ENCODE peak calls at places on chromosome 9, in ten cellular contexts. Y is WTC11, D is cardiac muscle cell, U is H1, R is ascending aorta, W is lower lobe of right lung, P is right lobe of liver, O is RWPE1, K is stomach, F is GM13977. B is an unnamed sample.

GRCh38 chr9:116274293-116274692 is 120.7 kb downstream of the PAPPA start:
- DNase-seq in D (no peak), O (no peak), Y (no peak), P (no peak), F (no peak), K (no peak), R (no peak), U (no peak), W (no peak), B (no peak)

GRCh38 chr9:88682431-88682831 is 147.5 kb downstream of the NXNL2 start:
- DNase-seq in Y (no peak), F (no peak), O (no peak), D (no peak), W (no peak), K (no peak), R (no peak), P (no peak), U (no peak), B (no peak)

GRCh38 chr9:38707885-38708640 is 11.9 kb downstream of the FAM240B start:
- DNase-seq in O (no peak), K (no peak), D (no peak), R (no peak), W (no peak), F (peak; percentile 41), U (no peak), P (no peak), Y (no peak), B (no peak)

GRCh38 chr9:137365552-137366444 is 57.2 kb downstream of the EXD3 start:
- DNase-seq in Y (peak; percentile 6), P (peak; percentile 29), R (no peak), O (no peak), W (no peak), F (no peak), D (no peak), K (no peak), U (no peak), B (no peak)

GRCh38 chr9:82466616-82467251 is 478.2 kb downstream of the SPATA31D1 start:
- DNase-seq in W (no peak), K (no peak), O (no peak), P (no peak), U (peak; percentile 44), Y (peak; percentile 81), R (no peak), D (peak; percentile 65), F (no peak), B (no peak)

GRCh38 chr9:91060520-91061343 is 259.1 kb downstream of the SYK start:
- DNase-seq in Y (no peak), K (peak; percentile 55), O (peak; percentile 97), D (no peak), P (peak; percentile 80), R (no peak), U (no peak), W (no peak), F (no peak), B (no peak)

GRCh38 chr9:126956929-126957686 is 42.5 kb downstream of the RALGPS1 start:
- DNase-seq in R (no peak), U (no peak), O (peak; percentile 74), P (no peak), Y (no peak), W (no peak), F (no peak), D (no peak), K (no peak), B (no peak)

GRCh38 chr9:123960965-123961364 is 31.0 kb upstream of the DENND1A start:
- DNase-seq in O (no peak), D (no peak), U (no peak), R (no peak), W (no peak), K (no peak), P (no peak), F (no peak), Y (no peak), B (no peak)

GRCh38 chr9:91119679-91120078 is 242.0 kb downstream of the AUH start:
- DNase-seq in Y (no peak), U (no peak), O (peak; percentile 81), P (no peak), K (no peak), R (no peak), F (no peak), D (no peak), W (no peak), B (no peak)

GRCh38 chr9:23321049-23321448 is 505.0 kb downstream of the ELAVL2 start:
- DNase-seq in P (peak; percentile 62), K (no peak), W (no peak), D (no peak), R (no peak), Y (no peak), U (no peak), F (no peak), O (no peak), B (no peak)

GRCh38 chr9:114718801-114719221 is 36.8 kb upstream of the TEX48 start:
- DNase-seq in O (peak; percentile 90), R (no peak), W (no peak), Y (no peak), P (no peak), F (peak; percentile 39), D (no peak), U (no peak), K (peak; percentile 59), B (no peak)

GRCh38 chr9:134982311-134982710 is 64.6 kb upstream of the FCN1 start:
- DNase-seq in U (no peak), Y (no peak), O (no peak), F (no peak), R (no peak), D (no peak), P (peak; percentile 21), W (no peak), K (no peak), B (no peak)

GRCh38 chr9:134984372-134985240 is 66.9 kb upstream of the FCN1 start:
- DNase-seq in Y (no peak), P (peak; percentile 35), R (no peak), O (no peak), K (no peak), W (no peak), D (no peak), F (no peak), U (no peak), B (no peak)

GRCh38 chr9:134983506-134984371 is 66.0 kb upstream of the FCN1 start:
- DNase-seq in R (no peak), O (no peak), P (peak; percentile 31), U (no peak), W (no peak), Y (no peak), D (no peak), K (no peak), F (no peak), B (no peak)

GRCh38 chr9:134981829-134982228 is 64.1 kb upstream of the FCN1 start:
- DNase-seq in Y (no peak), W (no peak), R (no peak), F (no peak), U (no peak), O (no peak), D (no peak), P (peak; percentile 23), K (no peak), B (no peak)

DNA sequence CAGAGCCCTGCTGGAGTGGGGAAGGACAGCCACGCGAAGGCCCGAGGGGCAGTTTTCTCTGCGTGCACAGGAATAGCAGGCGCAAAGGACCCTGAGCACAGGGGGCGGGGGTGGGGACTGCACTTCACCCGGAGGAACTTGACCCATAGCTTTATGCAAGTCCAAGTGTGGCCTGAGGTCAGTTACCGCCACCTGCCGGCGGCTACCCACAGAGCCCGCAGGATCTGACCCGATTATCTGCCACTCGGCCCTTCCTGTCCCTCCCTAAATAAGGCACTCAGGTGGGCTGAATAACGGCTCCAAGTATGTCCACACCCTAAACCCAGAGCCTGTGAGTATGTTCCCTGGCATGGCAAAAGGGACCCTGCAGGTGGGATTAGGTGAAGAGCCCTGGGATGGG is 65.4 kb upstream of the FCN1 start:
- DNase-seq in D (peak; percentile 32), Y (peak; percentile 82), K (peak; percentile 30), F (peak; percentile 67), O (no peak), W (peak; percentile 73), P (peak; percentile 56), U (peak; percentile 64), R (no peak), B (no peak)
- TF ChIP-seq CTCF in D (peak; percentile 35), Y (peak; percentile 61), K (no peak), F (peak; percentile 62), O (no peak), W (peak; percentile 53), P (peak; percentile 60), U (peak; percentile 79), R (no peak), B (peak; percentile 27)

GRCh38 chr9:34612788-34613390 is 992 bp upstream of the RPP25L start:
- DNase-seq in K (peak; percentile 78), Y (peak; percentile 85), F (peak; percentile 83), R (no peak), W (peak; percentile 78), D (peak; percentile 90), P (peak; percentile 82), O (peak; percentile 92), U (no peak), B (no peak)
- TF ChIP-seq CTCF in K (no peak), Y (peak; percentile 78), F (peak; percentile 87), R (peak; percentile 84), W (peak; percentile 91), D (peak; percentile 91), P (peak; percentile 85), O (peak; percentile 99), U (peak; percentile 88), B (peak; percentile 92)

GRCh38 chr9:105901514-105902109 is 207.3 kb downstream of the TMEM38B start:
- DNase-seq in Y (peak; percentile 70), D (peak; percentile 82), R (no peak), O (peak; percentile 80), F (peak; percentile 38), W (no peak), U (peak; percentile 68), K (no peak), P (peak; percentile 47), B (no peak)
- TF ChIP-seq CTCF in Y (peak; percentile 81), D (peak; percentile 61), R (no peak), O (peak; percentile 64), F (peak; percentile 60), W (peak; percentile 52), U (peak; percentile 92), K (no peak), P (peak; percentile 65), B (peak; percentile 93)

GRCh38 chr9:113464672-113465271 is 1.2 kb downstream of the RGS3 start:
- DNase-seq in W (no peak), O (no peak), F (no peak), U (no peak), Y (no peak), K (no peak), D (peak; percentile 34), P (no peak), R (no peak), B (no peak)

GRCh38 chr9:113464286-113464660 is 746 bp downstream of the RGS3 start:
- DNase-seq in W (no peak), D (no peak), F (no peak), U (no peak), R (no peak), Y (no peak), K (no peak), P (no peak), O (no peak), B (no peak)

GRCh38 chr9:113461943-113462342 is 1.6 kb upstream of the RGS3 start:
- DNase-seq in Y (no peak), D (no peak), P (peak; percentile 59), O (no peak), U (no peak), K (no peak), W (no peak), F (no peak), R (no peak), B (no peak)

GRCh38 chr9:113462781-113463286 is 693 bp upstream of the RGS3 start:
- DNase-seq in U (no peak), D (no peak), O (no peak), P (no peak), W (no peak), K (no peak), R (no peak), Y (no peak), F (no peak), B (no peak)

GRCh38 chr9:113463418-113464285 is at the start of gene RGS3:
- DNase-seq in F (no peak), D (peak; percentile 93), Y (peak; percentile 86), P (peak; percentile 85), O (peak; percentile 93), R (peak; percentile 37), K (peak; percentile 84), W (peak; percentile 81), U (peak; percentile 34), B (no peak)
- TF ChIP-seq CTCF in F (no peak), D (no peak), Y (no peak), P (no peak), O (no peak), R (no peak), K (no peak), W (no peak), U (no peak), B (no peak)

B was measured in chondrocyte.